ENCODE peak calls at places on chromosomes 6 and 20, in seven cellular contexts. I is ureter; R is SIG-M5; M is activated T-helper 1 cell treated with anti-CD3 and anti-CD28 coated beads, Interleukin-12 subunit alpha, Interleukin-12 subunit beta, Interleukin-2, Interleukin-4 antibody, amounts not matched to agents 30 ng/mL and 10 ng/mL and 1 ng/mL, durations not matched to agents 14 hours and 24 hours and 36 hours; V is lung microvascular endothelial cell; J is kidney tubule cell; F is tibial artery. Q is an unnamed sample.

GRCh38 chr6:149223934-149224333 is 93.6 kb upstream of the TAB2 start:
- DNase-seq in V (no peak), R (no peak), I (no peak), J (no peak), F (no peak), M (no peak), Q (no peak)

GRCh38 chr6:131916847-131917246 is 34.3 kb downstream of the CCN2 start:
- DNase-seq in R (no peak), F (no peak), I (no peak), V (no peak), J (no peak), M (no peak), Q (no peak)

GRCh38 chr6:35318200-35318844 is 20.7 kb downstream of the DEF6 start:
- DNase-seq in R (no peak), I (peak; percentile 79), F (peak; percentile 67), V (peak; percentile 73), M (no peak), J (peak; percentile 83), Q (no peak)

GRCh38 chr6:106801256-106801655 is 171.9 kb downstream of the QRSL1 start:
- DNase-seq in F (no peak), J (no peak), M (no peak), V (no peak), R (no peak), I (no peak), Q (no peak)

GRCh38 chr6:37182736-37183590 is 13.0 kb downstream of the PIM1 start:
- DNase-seq in F (peak; percentile 46), V (no peak), M (peak; percentile 71), I (no peak), J (no peak), R (peak; percentile 73), Q (peak; percentile 99)

GRCh38 chr20:38418509-38419204 is 16.5 kb downstream of the SNHG17 start:
- DNase-seq in M (no peak), R (no peak), V (peak; percentile 92), J (peak; percentile 8), F (no peak), I (no peak), Q (no peak)

GRCh38 chr6:132483779-132484679 is 28.9 kb downstream of the STX7 start:
- DNase-seq in J (peak; percentile 70), M (peak; percentile 19), F (no peak), V (peak; percentile 74), I (no peak), R (no peak), Q (peak; percentile 86)

GRCh38 chr6:139430897-139431601 is 56.6 kb upstream of the CITED2 start:
- DNase-seq in V (no peak), I (no peak), J (no peak), F (no peak), M (no peak), R (no peak), Q (no peak)

GRCh38 chr6:41416165-41416837 is 80.9 kb downstream of the NCR2 start:
- DNase-seq in V (no peak), F (no peak), J (no peak), R (no peak), M (no peak), I (no peak), Q (no peak)

GRCh38 chr6:131574133-131574532 is 1.1 kb downstream of the ARG1 start:
- DNase-seq in M (no peak), V (no peak), F (no peak), J (no peak), R (no peak), I (no peak), Q (no peak)

GRCh38 chr6:152054441-152054840 is 247.0 kb downstream of the ESR1 start:
- DNase-seq in I (no peak), J (peak; percentile 59), M (no peak), F (no peak), V (no peak), R (no peak), Q (no peak)

GRCh38 chr20:35329435-35330139 is 37.4 kb upstream of the FAM83C start:
- DNase-seq in V (peak; percentile 48), F (no peak), I (no peak), J (peak; percentile 62), M (peak; percentile 27), R (no peak), Q (peak; percentile 62)

GRCh38 chr6:7905416-7905815 is 5.2 kb downstream of the TXNDC5 start:
- DNase-seq in J (no peak), M (no peak), F (no peak), R (no peak), V (no peak), I (no peak), Q (no peak)

GRCh38 chr20:59754551-59754950 is 150.2 kb downstream of the PHACTR3 start:
- DNase-seq in I (no peak), F (no peak), M (no peak), V (no peak), J (no peak), R (no peak), Q (no peak)

GRCh38 chr6:124131259-124131658 is 327.6 kb downstream of the NKAIN2 start:
- DNase-seq in J (peak; percentile 10), R (no peak), F (no peak), V (no peak), I (no peak), M (no peak), Q (no peak)

GRCh38 chr6:13445005-13445743 is 42.2 kb downstream of the GFOD1 start:
- DNase-seq in R (no peak), M (no peak), J (peak; percentile 81), F (no peak), V (peak; percentile 77), I (peak; percentile 81), Q (peak; percentile 68)

GRCh38 chr6:167770291-167770955 is 56.3 kb upstream of the AFDN start:
- DNase-seq in R (no peak), M (no peak), F (no peak), J (no peak), I (no peak), V (no peak), Q (no peak)

GRCh38 chr20:17747431-17747846 is 47.7 kb downstream of the BANF2 start:
- DNase-seq in R (no peak), M (no peak), I (no peak), V (peak; percentile 94), F (no peak), J (peak; percentile 90), Q (no peak)

GRCh38 chr6:108463789-108464188 is 96.9 kb upstream of the FOXO3 start:
- DNase-seq in F (no peak), I (no peak), J (no peak), R (no peak), M (no peak), V (peak; percentile 56), Q (no peak)

GRCh38 chr6:144379356-144379755 is 94.2 kb downstream of the UTRN start:
- DNase-seq in V (peak; percentile 20), M (no peak), R (no peak), I (no peak), F (no peak), J (peak; percentile 47), Q (no peak)

GRCh38 chr20:34268851-34269668 is 27.8 kb downstream of the ASIP start:
- DNase-seq in M (no peak), V (peak; percentile 38), I (no peak), F (no peak), J (peak; percentile 33), R (no peak), Q (no peak)